ENCODE peak calls at places on chromosomes 16 and 17, in ten cellular contexts. G is CD8-positive, alpha-beta T cell; M is Peyer's patch; Z is aorta; L is A549; C is body of pancreas; V is small intestine; X is CD4-positive, alpha-beta memory T cell; K is cardiac muscle cell; N is WERI-Rb-1. O is an unnamed sample.

GRCh38 chr17:75773808-75774470 is 8.9 kb upstream of the GALK1 start:
- DNase-seq in N (peak; percentile 60), V (no peak), X (no peak), L (no peak), C (no peak), M (peak; percentile 46), G (no peak), Z (no peak), K (no peak), O (no peak)

GRCh38 chr17:79728169-79728907 is 2.4 kb upstream of the ENPP7 start:
- DNase-seq in N (peak; percentile 95), Z (peak; percentile 87), X (peak; percentile 87), K (peak; percentile 94), M (peak; percentile 80), C (peak; percentile 91), V (peak; percentile 95), G (peak; percentile 79), L (peak; percentile 100), O (peak; percentile 81)

GRCh38 chr17:5226940-5227878 is 7.5 kb downstream of the SCIMP start:
- DNase-seq in L (no peak), Z (no peak), N (no peak), K (no peak), G (peak; percentile 32), C (peak; percentile 13), M (no peak), V (no peak), X (no peak), O (peak; percentile 70)

GRCh38 chr16:10827691-10828341 is 9.2 kb upstream of the TVP23A start:
- DNase-seq in M (peak; percentile 58), K (peak; percentile 95), C (peak; percentile 85), V (no peak), N (no peak), L (no peak), X (no peak), Z (peak; percentile 90), G (no peak), O (peak; percentile 73)

GRCh38 chr17:49216953-49217650 is 6.6 kb downstream of the ABI3 start:
- DNase-seq in N (no peak), Z (peak; percentile 74), X (no peak), M (no peak), V (no peak), L (no peak), C (peak; percentile 73), G (no peak), K (no peak), O (peak; percentile 81)

GRCh38 chr17:70648166-70648565 is 478.8 kb downstream of the KCNJ2 start:
- DNase-seq in M (no peak), C (no peak), Z (no peak), K (no peak), X (no peak), G (no peak), L (no peak), N (no peak), V (no peak), O (no peak)

GRCh38 chr17:57408064-57408811 is 151.9 kb downstream of the MSI2 start:
- DNase-seq in K (no peak), N (no peak), G (peak; percentile 32), C (no peak), L (no peak), X (peak; percentile 0), V (no peak), Z (no peak), M (no peak), O (peak; percentile 53)

GRCh38 chr17:2959371-2960130 is 103.9 kb downstream of the OR1D5 start:
- DNase-seq in V (no peak), M (no peak), N (no peak), X (no peak), C (no peak), G (no peak), L (no peak), K (no peak), Z (no peak), O (no peak)

GRCh38 chr17:8479431-8479947 is 43.8 kb downstream of the NDEL1 start:
- DNase-seq in Z (peak; percentile 76), L (no peak), K (peak; percentile 90), C (peak; percentile 22), G (no peak), M (no peak), V (no peak), N (no peak), X (no peak), O (no peak)

GRCh38 chr16:17633146-17633966 is 162.6 kb upstream of the XYLT1 start:
- DNase-seq in X (no peak), N (no peak), C (no peak), K (no peak), Z (no peak), M (no peak), L (no peak), V (no peak), G (no peak), O (no peak)

GRCh38 chr16:53084141-53084541 is 29.4 kb downstream of the CHD9 start:
- DNase-seq in C (no peak), Z (no peak), V (no peak), M (no peak), L (no peak), N (no peak), X (no peak), K (no peak), G (no peak), O (no peak)

GRCh38 chr17:20096430-20096829 is 87.3 kb downstream of the SPECC1 start:
- DNase-seq in X (no peak), C (no peak), Z (no peak), V (no peak), M (no peak), G (no peak), L (no peak), K (no peak), N (no peak), O (no peak)

GRCh38 chr16:49468611-49469322 is 95.2 kb downstream of the C16orf78 start:
- DNase-seq in K (no peak), N (no peak), C (no peak), Z (no peak), X (no peak), V (no peak), L (no peak), M (no peak), G (peak; percentile 2), O (peak; percentile 14)

GRCh38 chr17:8125196-8125946 is 1.5 kb upstream of the HES7 start:
- DNase-seq in N (peak; percentile 80), G (peak; percentile 89), X (peak; percentile 87), K (peak; percentile 70), M (peak; percentile 81), V (peak; percentile 73), C (peak; percentile 84), Z (peak; percentile 80), L (peak; percentile 84), O (no peak)

GRCh38 chr17:19703106-19703775 is 13.1 kb downstream of the SLC47A2 start:
- DNase-seq in X (no peak), K (peak; percentile 7), M (no peak), L (no peak), V (no peak), G (no peak), N (no peak), C (no peak), Z (no peak), O (peak; percentile 66)

GRCh38 chr17:80789356-80789902 is 202.2 kb upstream of the CHMP6 start:
- DNase-seq in V (no peak), K (peak; percentile 87), C (peak; percentile 39), N (no peak), G (no peak), X (no peak), L (peak; percentile 40), M (no peak), Z (peak; percentile 53), O (no peak)

GRCh38 chr16:21097151-21097550 is 53.5 kb downstream of the DNAH3 start:
- DNase-seq in G (no peak), Z (no peak), L (no peak), M (no peak), N (no peak), X (no peak), V (no peak), C (no peak), K (no peak), O (no peak)

GRCh38 chr17:36188891-36189306 is 7.7 kb downstream of the CCL3L1 start:
- DNase-seq in M (no peak), V (peak; percentile 49), Z (peak; percentile 71), L (no peak), X (peak; percentile 40), G (peak; percentile 49), N (no peak), K (peak; percentile 25), C (peak; percentile 77), O (peak; percentile 73)

GRCh38 chr17:70168979-70169706 is at the start of gene KCNJ2:
- DNase-seq in G (peak; percentile 9), L (peak; percentile 85), N (peak; percentile 95), C (peak; percentile 91), M (peak; percentile 95), K (peak; percentile 70), V (peak; percentile 87), X (no peak), Z (peak; percentile 93), O (peak; percentile 95)

GRCh38 chr17:7109461-7110322 is 4.9 kb downstream of the ASGR2 start:
- DNase-seq in L (no peak), X (no peak), C (no peak), M (no peak), V (no peak), Z (no peak), G (no peak), N (no peak), K (no peak), O (no peak)
- H3K4me3 ChIP-seq in L (no peak overlapping the region), X (no peak overlapping the region), C (no peak overlapping the region), M (no peak overlapping the region), V (no peak overlapping the region), Z (no peak overlapping the region), G (no peak overlapping the region), N (no peak overlapping the region), K (no peak overlapping the region), O (no peak overlapping the region)

GRCh38 chr16:3792472-3793012 is 75.2 kb upstream of the TRAP1 start:
- DNase-seq in X (no peak), M (no peak), C (no peak), L (no peak), V (no peak), N (no peak), K (no peak), G (no peak), Z (no peak), O (no peak)
- H3K27ac ChIP-seq in X (no peak overlapping the region), M (no peak overlapping the region), C (no peak overlapping the region), L (no peak overlapping the region), V (no peak overlapping the region), N (no peak overlapping the region), K (no peak overlapping the region), G (no peak overlapping the region), Z (peak overlapping the region; percentile 55), O (no peak overlapping the region)

DNA sequence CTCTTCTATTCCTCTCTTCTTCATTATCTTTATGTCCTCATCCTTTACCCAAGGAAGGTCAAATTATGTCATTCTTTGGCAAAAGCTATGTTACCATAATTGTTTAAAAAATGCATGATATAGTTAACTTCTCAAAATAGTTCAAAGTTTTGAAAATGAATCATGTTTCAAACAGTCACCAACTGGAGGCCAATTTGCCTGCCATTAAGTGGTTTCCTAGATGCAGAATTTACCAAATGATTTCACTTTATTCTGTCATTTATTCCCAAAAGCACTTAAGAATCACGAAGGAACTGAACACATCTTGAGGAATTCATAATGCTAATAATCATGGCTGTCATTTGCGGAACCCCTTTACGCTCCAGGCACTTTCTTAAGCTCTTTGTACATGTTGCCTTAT is 190.9 kb upstream of the CDH11 start:
- DNase-seq in Z (no peak), N (no peak), M (no peak), X (no peak), G (no peak), C (no peak), K (peak; percentile 38), L (no peak), V (no peak), O (no peak)
- H3K4me3 ChIP-seq in Z (no peak overlapping the region), N (no peak overlapping the region), M (no peak overlapping the region), X (no peak overlapping the region), G (no peak overlapping the region), C (no peak overlapping the region), K (no peak overlapping the region), L (no peak overlapping the region), V (no peak overlapping the region), O (no peak overlapping the region)

GRCh38 chr16:14373406-14373805 is 256.7 kb downstream of the PARN start:
- DNase-seq in L (no peak), X (no peak), G (no peak), V (no peak), C (no peak), Z (no peak), N (no peak), K (no peak), M (no peak), O (no peak)
- H3K27ac ChIP-seq in L (peak overlapping the region; percentile 71), X (no peak overlapping the region), G (no peak overlapping the region), V (no peak overlapping the region), C (no peak overlapping the region), Z (no peak overlapping the region), N (no peak overlapping the region), K (no peak overlapping the region), M (no peak overlapping the region), O (no peak overlapping the region)